ENCODE peak calls at places on chromosomes 16 and 17, in eight cellular contexts. J is nephron progenitor cell, Y is AG04450, P is mammary epithelial cell, U is mesothelial cell of epicardium, D is HFFc6, E is IMR-90, X is GM13977. Z is an unnamed sample.

GRCh38 chr16:17076121-17076757 is 394.5 kb downstream of the XYLT1 start:
- DNase-seq in J (no peak), Y (no peak), P (no peak), U (no peak), D (no peak), E (peak), X (peak), Z (no peak)

GRCh38 chr17:69655902-69656301 is 241.4 kb downstream of the MAP2K6 start:
- DNase-seq in J (no peak), Y (no peak), P (no peak), U (no peak), D (no peak), E (no peak), X (no peak), Z (no peak)

GRCh38 chr16:57318240-57318970 is 33.9 kb upstream of the PLLP start:
- DNase-seq in J (peak), Y (no peak), P (no peak), U (no peak), D (peak), E (peak), X (no peak), Z (no peak)

GRCh38 chr17:20236586-20237227 is 227.5 kb downstream of the SPECC1 start:
- DNase-seq in J (no peak), Y (no peak), P (no peak), U (no peak), D (no peak), E (no peak), X (no peak), Z (no peak)

GRCh38 chr17:17445925-17446665 is 30.7 kb upstream of the MED9 start:
- DNase-seq in J (no peak), Y (peak), P (peak), U (no peak), D (peak), E (peak), X (no peak), Z (no peak)

GRCh38 chr16:67856927-67857546 is 9.5 kb upstream of the CENPT start:
- DNase-seq in J (no peak), Y (no peak), P (no peak), U (no peak), D (no peak), E (no peak), X (no peak), Z (no peak)

GRCh38 chr16:70638814-70639792 is 7.3 kb upstream of the IL34 start:
- DNase-seq in J (no peak), Y (peak), P (no peak), U (no peak), D (peak), E (peak), X (no peak), Z (no peak)

GRCh38 chr17:5893741-5894140 is 176.4 kb upstream of the WSCD1 start:
- DNase-seq in J (no peak), Y (no peak), P (no peak), U (no peak), D (no peak), E (no peak), X (no peak), Z (no peak)

GRCh38 chr17:73544333-73544732 is 99.9 kb downstream of the SDK2 start:
- DNase-seq in J (no peak), Y (no peak), P (no peak), U (no peak), D (no peak), E (no peak), X (no peak), Z (no peak)

GRCh38 chr17:4097165-4097960 is 45.5 kb downstream of the ZZEF1 start:
- DNase-seq in J (no peak), Y (no peak), P (no peak), U (no peak), D (no peak), E (no peak), X (no peak), Z (no peak)

GRCh38 chr17:78998311-78999055 is 11.1 kb downstream of the CANT1 start:
- DNase-seq in J (no peak), Y (no peak), P (no peak), U (no peak), D (no peak), E (no peak), X (no peak), Z (no peak)

GRCh38 chr17:7109461-7110322 is 4.9 kb downstream of the ASGR2 start:
- DNase-seq in J (no peak), Y (no peak), P (no peak), U (no peak), D (no peak), E (no peak), X (no peak), Z (no peak)

GRCh38 chr16:87855852-87856715 is 13.2 kb downstream of the SLC7A5 start:
- DNase-seq in J (no peak), Y (no peak), P (no peak), U (no peak), D (no peak), E (peak), X (peak), Z (peak)

GRCh38 chr17:3794890-3795757 is 5.9 kb downstream of the ITGAE start:
- DNase-seq in J (no peak), Y (no peak), P (no peak), U (no peak), D (peak), E (peak), X (no peak), Z (no peak)

GRCh38 chr17:14294876-14295275 is 6.0 kb upstream of the HS3ST3B1 start:
- DNase-seq in J (no peak), Y (no peak), P (no peak), U (no peak), D (no peak), E (no peak), X (no peak), Z (no peak)

GRCh38 chr16:65773319-65773874 is 593.1 kb upstream of the CDH5 start:
- DNase-seq in J (peak), Y (no peak), P (no peak), U (no peak), D (no peak), E (no peak), X (no peak), Z (peak)

GRCh38 chr17:31418773-31419350 is 27.4 kb downstream of the RAB11FIP4 start:
- DNase-seq in J (no peak), Y (no peak), P (no peak), U (no peak), D (no peak), E (no peak), X (no peak), Z (no peak)

GRCh38 chr17:80119271-80119791 is 17.9 kb downstream of the GAA start:
- DNase-seq in J (no peak), Y (no peak), P (no peak), U (no peak), D (no peak), E (no peak), X (no peak), Z (peak)

GRCh38 chr16:77849640-77850258 is 61.4 kb downstream of the VAT1L start:
- DNase-seq in J (no peak), Y (no peak), P (no peak), U (no peak), D (no peak), E (no peak), X (no peak), Z (no peak)

GRCh38 chr17:56426901-56427300 is 166.6 kb upstream of the NOG start:
- DNase-seq in J (no peak), Y (no peak), P (no peak), U (no peak), D (no peak), E (no peak), X (no peak), Z (no peak)

GRCh38 chr16:49552273-49552928 is 178.8 kb downstream of the C16orf78 start:
- DNase-seq in J (no peak), Y (no peak), P (no peak), U (no peak), D (no peak), E (no peak), X (no peak), Z (no peak)

GRCh38 chr17:48882272-48882671 is 10.3 kb upstream of the ATP5MC1 start:
- DNase-seq in J (no peak), Y (no peak), P (no peak), U (no peak), D (no peak), E (no peak), X (no peak), Z (no peak)

GRCh38 chr16:49811630-49812334 is 44.1 kb downstream of the ZNF423 start:
- DNase-seq in J (peak), Y (no peak), P (no peak), U (no peak), D (no peak), E (no peak), X (no peak), Z (peak)

GRCh38 chr17:37848690-37849616 is 75.3 kb upstream of the TBC1D3K start:
- DNase-seq in J (no peak), Y (peak), P (peak), U (no peak), D (peak), E (peak), X (peak), Z (no peak)

GRCh38 chr16:29665294-29666077 is 2.4 kb downstream of the SPN start:
- DNase-seq in J (no peak), Y (no peak), P (no peak), U (no peak), D (no peak), E (no peak), X (no peak), Z (no peak)

GRCh38 chr16:58459344-58460218 is 40.4 kb upstream of the NDRG4 start:
- DNase-seq in J (no peak), Y (no peak), P (peak), U (no peak), D (peak), E (peak), X (no peak), Z (no peak)

GRCh38 chr16:3021449-3022207 is 1.5 kb downstream of the TNFRSF12A start:
- DNase-seq in J (peak), Y (peak), P (peak), U (no peak), D (peak), E (peak), X (peak), Z (peak)
- TF ChIP-seq CTCF in J (no peak), Y (peak), P (peak), U (no peak), D (peak), E (peak), X (peak), Z (no peak)

DNA sequence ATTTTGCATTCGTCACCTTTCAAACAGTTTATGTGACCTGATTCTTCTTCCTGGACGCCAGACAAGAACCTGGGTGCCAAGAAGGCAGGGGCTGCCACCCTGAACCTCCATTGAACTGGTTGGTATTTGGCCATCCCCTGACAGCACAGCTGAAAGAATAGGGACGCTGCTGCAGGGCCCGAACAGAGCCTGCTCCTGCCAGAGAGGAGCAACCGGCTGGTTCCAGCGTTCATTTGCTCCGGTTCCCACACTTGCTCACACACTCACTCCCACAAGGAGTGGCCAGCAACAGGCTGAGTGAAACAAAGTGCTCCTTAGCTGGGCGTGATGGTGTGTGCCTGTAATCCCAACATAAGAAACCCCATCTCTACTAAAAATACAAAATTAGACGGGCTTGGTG is 14.9 kb downstream of the KRT9 start:
- DNase-seq in J (no peak), Y (no peak), P (no peak), U (no peak), D (no peak), E (no peak), X (no peak), Z (no peak)
- TF ChIP-seq CTCF in J (no peak), Y (no peak), P (no peak), U (no peak), D (no peak), E (no peak), X (no peak), Z (no peak)

GRCh38 chr17:40298726-40299125 is 10.3 kb upstream of the RARA start:
- DNase-seq in J (no peak), Y (no peak), P (no peak), U (no peak), D (peak), E (peak), X (no peak), Z (no peak)

GRCh38 chr17:40303706-40304450 is 5.1 kb upstream of the RARA start:
- DNase-seq in J (no peak), Y (no peak), P (no peak), U (no peak), D (no peak), E (peak), X (no peak), Z (no peak)

GRCh38 chr17:40304464-40304863 is 4.5 kb upstream of the RARA start:
- DNase-seq in J (no peak), Y (peak), P (no peak), U (no peak), D (peak), E (peak), X (no peak), Z (no peak)

GRCh38 chr17:40303009-40303657 is 5.8 kb upstream of the RARA start:
- DNase-seq in J (no peak), Y (peak), P (peak), U (no peak), D (peak), E (peak), X (peak), Z (no peak)

DNA sequence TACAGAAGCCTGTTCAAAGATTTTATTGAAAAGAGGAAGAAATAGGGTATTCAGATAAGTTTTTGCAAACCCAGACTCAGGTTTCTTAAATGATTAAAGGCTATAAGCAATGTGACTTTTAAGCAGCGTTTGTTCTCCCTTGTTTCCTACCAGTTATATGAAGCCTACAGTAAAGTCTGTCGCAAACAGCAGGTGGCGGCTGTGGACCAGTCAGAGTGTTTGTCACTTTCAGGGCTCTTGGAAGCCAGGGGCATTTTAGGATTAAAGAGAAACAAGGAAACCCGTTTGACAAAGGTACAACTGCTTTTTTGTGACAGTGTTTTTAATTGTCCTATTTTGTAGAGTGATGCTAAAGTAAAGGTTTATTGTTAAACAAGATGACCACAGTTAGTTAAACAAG is 7.7 kb upstream of the RARA start:
- DNase-seq in J (no peak), Y (no peak), P (no peak), U (no peak), D (no peak), E (no peak), X (no peak), Z (peak)
- TF ChIP-seq CTCF in J (peak), Y (no peak), P (no peak), U (no peak), D (peak), E (peak), X (peak), Z (peak)

DNA sequence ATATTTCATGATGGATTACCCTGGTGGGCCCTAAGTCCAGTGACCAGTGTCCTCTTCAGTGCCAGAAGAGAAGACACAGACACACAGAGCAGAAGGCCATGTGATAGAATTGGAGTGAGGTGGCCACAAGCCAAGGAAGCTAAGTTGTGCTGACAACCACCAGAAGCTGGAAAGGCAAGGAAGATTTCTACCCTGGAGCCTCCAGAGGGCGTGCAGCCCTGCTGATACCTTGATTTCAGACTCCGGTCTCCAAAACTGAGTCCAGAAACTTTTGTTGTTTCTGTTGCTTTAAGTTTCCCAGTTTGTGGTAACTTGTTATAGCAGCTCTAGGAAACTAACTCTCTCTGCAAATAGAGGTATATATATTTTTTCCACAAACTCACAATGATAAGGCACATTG is 396.6 kb upstream of the ASIC2 start:
- DNase-seq in J (no peak), Y (no peak), P (no peak), U (no peak), D (no peak), E (no peak), X (no peak), Z (no peak)
- TF ChIP-seq CTCF in J (no peak), Y (no peak), P (no peak), U (no peak), D (no peak), E (no peak), X (peak), Z (no peak)

GRCh38 chr17:75001915-75002843 is 10.3 kb upstream of the MRPL58 start:
- DNase-seq in J (no peak), Y (no peak), P (no peak), U (no peak), D (no peak), E (no peak), X (peak), Z (no peak)

GRCh38 chr17:74994440-74994839 is 7.0 kb downstream of the CDR2L start:
- DNase-seq in J (no peak), Y (no peak), P (peak), U (no peak), D (no peak), E (peak), X (no peak), Z (no peak)

GRCh38 chr17:74999523-74999922 is 12.1 kb downstream of the CDR2L start:
- DNase-seq in J (no peak), Y (no peak), P (no peak), U (no peak), D (no peak), E (no peak), X (no peak), Z (no peak)

GRCh38 chr17:74995847-74996246 is 8.4 kb downstream of the CDR2L start:
- DNase-seq in J (no peak), Y (no peak), P (no peak), U (no peak), D (no peak), E (no peak), X (no peak), Z (no peak)

DNA sequence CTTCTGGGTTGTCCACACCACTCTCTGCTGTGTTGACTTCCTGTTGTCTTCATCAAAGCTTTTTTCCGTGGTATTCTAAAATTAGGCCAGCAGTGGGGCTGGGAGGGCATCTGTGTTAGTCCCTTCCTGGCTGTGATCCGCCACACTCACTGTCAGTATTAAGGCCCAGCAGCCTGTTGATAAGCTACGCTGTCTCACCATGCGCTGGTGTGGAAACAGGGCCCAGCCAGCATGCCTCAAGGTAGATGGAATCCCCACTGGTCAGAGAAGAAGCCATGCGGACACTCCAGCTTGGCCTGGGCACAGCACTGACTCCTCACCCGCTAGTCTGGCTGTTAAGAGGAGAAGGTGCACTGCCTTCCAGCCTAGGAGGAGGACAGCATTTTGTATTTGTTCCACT is 11.4 kb downstream of the CDR2L start:
- DNase-seq in J (no peak), Y (no peak), P (no peak), U (no peak), D (no peak), E (no peak), X (no peak), Z (no peak)
- TF ChIP-seq CTCF in J (no peak), Y (no peak), P (no peak), U (no peak), D (no peak), E (no peak), X (no peak), Z (no peak)

DNA sequence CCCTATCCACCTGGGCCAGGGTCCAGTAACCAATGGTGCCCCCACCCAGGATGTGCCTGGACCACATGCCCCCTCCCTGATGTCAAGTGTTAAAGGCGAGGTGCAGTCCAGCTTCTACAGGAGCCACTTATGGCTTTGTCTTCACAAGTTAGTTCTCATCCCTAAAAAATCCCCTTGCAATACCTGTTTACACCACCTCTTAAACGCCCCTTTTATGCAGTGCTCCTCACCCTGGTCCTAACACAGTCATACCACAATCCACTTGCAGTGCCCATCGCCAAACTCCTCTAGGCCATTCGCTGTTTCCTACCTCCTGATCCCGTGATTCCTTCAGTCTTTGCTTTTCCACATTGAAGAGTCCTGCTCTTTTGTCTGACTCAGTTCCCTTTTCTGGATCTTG is 7.1 kb downstream of the GLYR1 start:
- DNase-seq in J (no peak), Y (no peak), P (no peak), U (no peak), D (no peak), E (no peak), X (no peak), Z (no peak)
- TF ChIP-seq CTCF in J (no peak), Y (no peak), P (no peak), U (no peak), D (peak), E (no peak), X (no peak), Z (no peak)

Z was measured in glutamatergic neuron.